ENCODE peak calls at places on chromosomes 16 and 17, in six cellular contexts. W, N, L, P, Y and K are unnamed samples. For H3K27me3, the result is how much of the 10 kb centered on the place peaks cover.

GRCh38 chr17:72930031-72930430 is 162.5 kb downstream of the SLC39A11 start:
- DNase-seq in W (no peak), N (no peak), L (no peak), P (no peak), Y (no peak), K (no peak)

GRCh38 chr16:89199241-89200123 is 855 bp downstream of the SLC22A31 start:
- DNase-seq in W (no peak), N (no peak), L (no peak), P (no peak), Y (peak), K (no peak)

GRCh38 chr17:56785396-56785795 is 48.3 kb downstream of the C17orf67 start:
- DNase-seq in W (no peak), N (no peak), L (no peak), P (no peak), Y (no peak), K (no peak)

GRCh38 chr16:85491798-85492616 is 121.1 kb upstream of the GSE1 start:
- DNase-seq in W (no peak), N (peak), L (peak), P (peak), Y (peak), K (no peak)

GRCh38 chr17:47882247-47882646 is 13.8 kb upstream of the SP2 start:
- DNase-seq in W (no peak), N (no peak), L (no peak), P (peak), Y (no peak), K (no peak)

GRCh38 chr17:75854111-75854748 is 905 bp downstream of the WBP2 start:
- DNase-seq in W (no peak), N (no peak), L (peak), P (peak), Y (no peak), K (no peak)

GRCh38 chr16:79173910-79174309 is 426.6 kb downstream of the MAF start:
- DNase-seq in W (no peak), N (no peak), L (no peak), P (no peak), Y (no peak), K (no peak)

GRCh38 chr17:79831367-79832210 is 7.7 kb downstream of the CBX4 start:
- DNase-seq in W (no peak), N (peak), L (no peak), P (peak), Y (peak), K (no peak)

GRCh38 chr16:53207810-53208752 is 153.3 kb downstream of the CHD9 start:
- DNase-seq in W (no peak), N (peak), L (peak), P (peak), Y (peak), K (peak)

GRCh38 chr17:40317345-40317873 is 8.4 kb downstream of the RARA start:
- DNase-seq in W (peak), N (no peak), L (peak), P (peak), Y (peak), K (no peak)

GRCh38 chr17:61565213-61565612 is 25.8 kb downstream of the NACA2 start:
- DNase-seq in W (no peak), N (no peak), L (no peak), P (no peak), Y (no peak), K (no peak)

GRCh38 chr17:61570118-61570517 is 20.9 kb downstream of the NACA2 start:
- DNase-seq in W (no peak), N (no peak), L (no peak), P (no peak), Y (no peak), K (no peak)

GRCh38 chr17:61571624-61572023 is 19.4 kb downstream of the NACA2 start:
- DNase-seq in W (no peak), N (no peak), L (no peak), P (no peak), Y (no peak), K (no peak)

GRCh38 chr17:61568219-61569072 is 22.6 kb downstream of the NACA2 start:
- DNase-seq in W (no peak), N (no peak), L (no peak), P (no peak), Y (no peak), K (no peak)

DNA sequence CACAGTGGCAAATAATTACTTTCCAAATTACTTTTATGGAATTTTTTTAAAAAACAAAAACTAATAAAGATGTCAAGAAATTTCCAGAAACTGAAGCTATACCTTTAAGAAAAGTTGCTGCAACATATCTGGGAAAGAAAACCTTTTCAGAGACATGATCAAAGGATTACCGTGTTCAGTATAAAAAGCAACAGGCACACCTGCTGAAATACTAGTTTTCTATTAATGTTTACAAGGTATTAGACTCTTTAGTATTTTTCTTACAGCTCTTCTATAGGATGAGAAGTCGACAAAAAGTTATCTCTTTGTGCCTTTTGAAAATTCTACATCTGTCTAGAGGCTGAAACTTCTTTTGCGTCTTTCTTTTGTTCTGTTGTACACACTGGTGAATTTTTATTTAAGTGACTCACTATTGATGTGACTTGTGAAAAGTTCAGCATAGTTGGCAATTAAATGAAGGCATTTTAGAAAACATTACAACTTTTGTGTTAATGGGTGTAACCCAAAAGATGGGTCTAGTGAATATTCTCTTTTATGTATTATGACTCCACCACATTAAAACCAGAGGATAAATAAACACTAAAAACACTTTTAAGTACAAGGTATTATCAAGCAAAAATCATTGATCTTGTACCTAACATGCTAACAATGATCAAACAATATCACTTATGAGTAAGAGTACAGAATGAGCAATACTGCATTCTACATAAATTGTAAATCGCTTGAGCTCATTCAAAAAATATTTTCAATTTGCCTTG is 23.8 kb downstream of the NACA2 start:
- DNase-seq in W (no peak), N (no peak), L (no peak), P (no peak), Y (no peak), K (no peak)
- H3K4me3 ChIP-seq in W (no peak), N (no peak), L (no peak), P (no peak), Y (no peak), K (no peak)

DNA sequence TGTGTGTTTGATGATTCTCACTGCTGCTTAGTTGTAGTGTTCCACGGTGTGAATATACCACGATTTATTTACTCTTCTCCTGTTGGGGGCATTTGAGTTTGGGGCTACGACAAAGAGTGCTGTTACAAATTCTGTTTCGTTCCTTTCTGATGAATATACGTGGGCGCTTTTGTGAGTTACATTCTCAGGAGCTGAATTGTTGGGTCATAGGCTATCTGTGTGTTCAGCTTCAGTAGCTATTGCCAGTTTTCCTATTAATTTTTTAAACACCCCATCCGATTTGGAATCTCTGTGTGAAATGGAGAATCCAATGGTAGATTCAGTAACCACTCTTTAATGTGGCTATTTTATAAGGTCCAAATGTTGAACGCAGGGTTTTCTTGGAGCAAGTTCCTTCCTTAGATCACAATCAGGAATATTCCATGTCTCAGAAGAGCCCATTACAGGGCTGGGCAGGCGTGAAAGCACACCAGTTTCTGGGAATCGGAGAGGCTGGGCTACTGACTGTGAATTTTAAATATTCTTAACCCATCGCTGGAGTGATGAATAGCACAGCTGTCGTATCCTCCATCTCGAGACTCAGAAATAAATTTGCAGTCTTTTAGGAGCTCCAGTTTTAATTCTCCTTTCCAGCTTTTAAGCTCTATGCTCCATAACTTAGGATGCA is 115.9 kb downstream of the PITPNC1 start:
- DNase-seq in W (no peak), N (no peak), L (no peak), P (no peak), Y (no peak), K (no peak)
- TF ChIP-seq CTCF in W (no peak), N (no peak), L (no peak), P (no peak), Y (no peak), K (no peak)

DNA sequence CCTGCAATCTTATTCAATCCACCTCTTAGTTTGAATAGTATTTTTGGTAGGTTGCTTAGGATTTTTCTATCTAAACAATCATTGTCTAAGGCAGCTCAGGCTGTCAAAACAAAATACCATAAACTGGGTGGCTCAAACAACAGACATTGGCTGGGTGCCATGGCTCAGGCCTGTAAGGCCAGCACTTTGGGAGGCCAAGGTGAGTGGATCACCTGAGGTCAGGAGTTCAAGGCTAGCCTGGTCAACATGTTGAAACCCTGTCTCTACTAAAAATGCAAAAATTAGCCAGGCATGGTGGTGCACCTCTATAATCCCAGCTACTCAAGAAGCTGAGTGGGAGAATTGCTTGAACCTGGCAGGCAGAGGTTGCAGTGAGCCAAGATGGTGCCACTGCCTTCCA is 126.7 kb downstream of the CYLD start:
- DNase-seq in W (no peak), N (no peak), L (no peak), P (no peak), Y (no peak), K (no peak)
- H3K27me3 ChIP-seq in W (under half), N (under half), L (under half), P (under half), Y (under half), K (under half)

GRCh38 chr17:31310877-31311276 is 3.0 kb downstream of the EVI2B start:
- DNase-seq in W (peak), N (no peak), L (no peak), P (no peak), Y (no peak), K (peak)
- H3K4me3 ChIP-seq in W (peak), N (peak), L (no peak), P (no peak), Y (peak), K (peak)

DNA sequence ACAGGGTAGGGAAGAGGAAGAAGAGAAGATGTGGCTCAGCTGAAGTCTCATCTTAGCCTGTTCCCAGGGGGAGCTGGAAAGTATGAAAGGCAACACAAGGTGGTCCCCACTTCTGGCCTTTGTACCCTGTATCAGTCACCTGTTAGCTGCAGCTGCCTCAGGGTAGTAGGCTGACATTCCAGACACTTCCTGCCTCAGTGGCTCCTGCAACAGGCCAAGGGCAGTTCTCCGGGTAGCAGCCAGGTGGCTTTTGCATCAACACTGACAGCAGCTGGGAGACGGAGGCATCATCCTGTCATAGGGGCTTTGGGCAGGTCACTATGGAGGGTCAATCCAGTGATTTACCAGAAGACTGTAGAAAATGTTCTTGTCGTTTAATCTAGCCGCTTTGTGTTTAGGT is 124.0 kb downstream of the RGS9 start:
- DNase-seq in W (no peak), N (no peak), L (no peak), P (no peak), Y (no peak), K (no peak)
- TF ChIP-seq CTCF in W (no peak), N (no peak), L (no peak), P (no peak), Y (no peak), K (no peak)

GRCh38 chr17:42183741-42184711 is 1.2 kb downstream of the HCRT start:
- DNase-seq in W (peak), N (peak), L (peak), P (peak), Y (peak), K (peak)
- H3K27me3 ChIP-seq in W (under half), N (under half), L (under half), P (under half), Y (under half), K (under half)

GRCh38 chr16:4339455-4339854 is 11.7 kb downstream of the PAM16 start:
- DNase-seq in W (no peak), N (no peak), L (no peak), P (no peak), Y (no peak), K (no peak)

GRCh38 chr16:4339909-4340308 is 11.2 kb downstream of the PAM16 start:
- DNase-seq in W (no peak), N (no peak), L (no peak), P (peak), Y (peak), K (no peak)

GRCh38 chr16:4338125-4338582 is 13.0 kb downstream of the PAM16 start:
- DNase-seq in W (no peak), N (no peak), L (no peak), P (no peak), Y (no peak), K (no peak)

GRCh38 chr16:4337540-4338088 is 13.5 kb downstream of the PAM16 start:
- DNase-seq in W (no peak), N (no peak), L (no peak), P (no peak), Y (no peak), K (no peak)

DNA sequence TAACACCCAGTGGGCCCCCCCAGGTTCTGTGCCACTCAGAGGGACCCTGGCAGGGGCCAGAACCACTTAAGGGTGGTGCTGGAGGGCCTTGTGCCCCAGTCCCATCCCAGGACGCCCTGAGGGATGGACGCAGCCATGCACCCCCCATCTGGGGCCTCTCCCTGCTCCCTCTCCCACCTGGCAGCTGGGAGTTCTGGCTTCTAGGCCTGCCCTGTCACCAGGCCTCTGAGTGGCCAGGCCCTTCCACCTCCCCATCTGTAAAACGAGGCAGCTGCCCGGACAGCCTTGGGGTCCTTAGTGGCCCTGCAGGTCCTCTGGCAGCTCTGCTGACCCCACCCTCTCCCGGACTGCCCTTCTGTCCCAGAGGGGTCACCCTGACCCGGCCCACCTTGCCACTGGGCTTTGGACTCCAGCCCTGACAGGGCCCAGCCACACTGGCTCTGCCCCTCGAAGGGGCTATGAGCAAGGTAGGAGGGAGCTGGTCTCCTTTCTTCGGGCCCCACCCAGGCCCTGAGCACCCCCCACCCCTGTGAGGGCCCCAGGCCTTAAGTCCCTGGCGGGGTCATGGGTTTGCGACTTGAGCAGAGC is 12.3 kb downstream of the PAM16 start:
- DNase-seq in W (no peak), N (no peak), L (no peak), P (no peak), Y (no peak), K (no peak)
- H3K4me3 ChIP-seq in W (no peak), N (no peak), L (no peak), P (no peak), Y (no peak), K (no peak)

GRCh38 chr17:65418622-65419021 is 142.8 kb downstream of the AXIN2 start:
- DNase-seq in W (no peak), N (no peak), L (no peak), P (no peak), Y (peak), K (no peak)

GRCh38 chr17:65417406-65418221 is 143.8 kb downstream of the AXIN2 start:
- DNase-seq in W (no peak), N (no peak), L (no peak), P (peak), Y (no peak), K (no peak)

DNA sequence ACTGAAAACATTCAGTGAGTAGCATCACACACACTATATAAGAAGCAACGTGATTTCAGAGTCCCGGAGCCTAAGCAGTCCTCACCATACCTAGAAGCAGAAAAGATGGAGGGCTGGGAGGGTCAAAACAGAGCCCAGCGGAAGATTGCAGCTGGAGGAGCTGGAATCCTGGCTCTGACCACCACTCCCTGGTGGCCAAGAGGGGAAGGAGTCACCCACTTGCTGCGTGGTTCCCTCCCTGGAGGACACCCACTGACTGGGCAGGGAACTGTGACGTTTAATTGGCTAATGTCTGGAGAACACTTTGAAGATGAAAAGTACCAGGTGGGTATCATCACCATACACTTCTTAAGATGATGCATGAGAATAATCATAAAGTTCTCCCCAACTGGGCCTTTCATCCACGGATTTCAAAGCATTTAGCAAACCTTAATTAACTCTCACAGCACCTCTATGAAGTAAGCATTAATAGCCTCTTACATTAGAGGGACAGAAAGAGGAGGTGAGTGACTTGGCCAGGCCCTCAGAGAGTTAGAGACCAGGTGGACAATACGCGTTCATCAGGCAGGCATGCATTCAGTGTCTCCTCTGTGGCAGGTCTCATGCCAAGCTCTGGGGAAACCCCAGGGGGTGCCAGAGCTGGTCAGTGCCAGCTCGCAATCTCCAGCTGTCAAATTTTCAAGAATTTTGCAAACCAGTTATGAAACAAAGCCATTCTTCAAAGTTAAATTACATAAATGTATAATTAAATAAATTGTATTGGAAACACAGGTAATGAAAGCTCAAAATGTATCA is 137.9 kb downstream of the AXIN2 start:
- DNase-seq in W (no peak), N (no peak), L (no peak), P (no peak), Y (no peak), K (no peak)
- TF ChIP-seq CTCF in W (no peak), N (no peak), L (no peak), P (no peak), Y (no peak), K (no peak)

DNA sequence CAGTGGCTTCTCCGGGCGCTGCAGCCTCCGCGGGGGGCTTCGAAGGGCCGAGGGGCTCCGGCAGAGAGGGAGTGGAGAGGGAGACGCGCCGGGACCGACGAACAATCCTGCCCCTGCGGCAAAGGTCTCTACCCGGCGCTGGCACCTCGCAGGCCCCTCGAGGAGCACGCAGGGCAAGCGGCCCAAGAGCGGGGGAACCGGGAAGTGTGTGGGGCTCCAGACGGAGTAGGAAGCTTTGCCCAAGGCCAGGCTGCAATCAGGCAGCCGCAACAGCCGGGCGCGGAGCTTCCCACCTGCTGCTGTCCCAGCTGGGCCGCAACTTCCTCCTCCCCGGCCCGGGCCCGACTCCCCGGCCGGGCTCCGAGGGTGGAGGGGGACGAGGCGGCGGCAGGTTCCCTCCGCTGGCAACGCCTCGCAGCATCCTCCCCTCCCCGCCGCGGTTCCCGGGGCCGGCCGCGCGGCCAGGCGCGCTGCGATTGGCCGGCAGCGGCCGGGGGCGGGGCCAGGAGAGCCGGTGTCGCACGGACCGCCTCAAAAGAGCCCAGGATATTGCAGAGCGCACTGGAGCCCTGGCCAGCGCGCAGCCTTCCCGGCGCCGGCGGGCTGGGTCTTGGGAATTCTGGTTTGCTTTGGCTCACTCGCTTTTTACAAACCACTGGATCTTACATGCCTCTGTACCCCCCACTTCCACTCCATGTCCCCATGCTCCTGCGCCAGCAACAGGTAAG is at the start of gene KCNJ2:
- DNase-seq in W (peak), N (peak), L (peak), P (peak), Y (peak), K (peak)
- H3K27me3 ChIP-seq in W (under half), N (under half), L (under half), P (under half), Y (under half), K (under half)

GRCh38 chr16:56859636-56860035 is 5.4 kb upstream of the SLC12A3 start:
- DNase-seq in W (no peak), N (no peak), L (no peak), P (no peak), Y (no peak), K (no peak)
- H3K4me3 ChIP-seq in W (no peak), N (no peak), L (no peak), P (no peak), Y (no peak), K (no peak)